ENCODE peak calls at places on chromosomes 16 and 17, in eight cellular contexts. One of them, this sample, is unnamed.

GRCh38 chr16:2233872-2234812 is 2.1 kb upstream of the DNASE1L2 start:
- DNase-seq in aorta: no peak
- DNase-seq in adrenal gland: no peak
- DNase-seq in AG04450: no peak
- DNase-seq in COLO829: no peak
- DNase-seq in cardiac fibroblast: no peak
- DNase-seq in GM10248: no peak
- DNase-seq in progenitor cell of endocrine pancreas: no peak
- DNase-seq in this sample: no peak

GRCh38 chr17:7916799-7917198 is 710 bp upstream of the RNF227 start:
- DNase-seq in adrenal gland: no peak
- DNase-seq in aorta: peak; percentile 19
- DNase-seq in AG04450: no peak
- DNase-seq in progenitor cell of endocrine pancreas: no peak
- DNase-seq in COLO829: no peak
- DNase-seq in cardiac fibroblast: peak; percentile 57
- DNase-seq in GM10248: no peak
- DNase-seq in this sample: peak; percentile 35

GRCh38 chr16:70548936-70549335 is 25.3 kb downstream of the SF3B3 start:
- DNase-seq in GM10248: no peak
- DNase-seq in adrenal gland: no peak
- DNase-seq in COLO829: no peak
- DNase-seq in cardiac fibroblast: no peak
- DNase-seq in AG04450: no peak
- DNase-seq in aorta: no peak
- DNase-seq in progenitor cell of endocrine pancreas: no peak
- DNase-seq in this sample: no peak

GRCh38 chr17:81228420-81228819 is 5.7 kb upstream of the CEP131 start:
- DNase-seq in progenitor cell of endocrine pancreas: no peak
- DNase-seq in COLO829: no peak
- DNase-seq in adrenal gland: no peak
- DNase-seq in AG04450: no peak
- DNase-seq in cardiac fibroblast: no peak
- DNase-seq in aorta: no peak
- DNase-seq in GM10248: peak; percentile 57
- DNase-seq in this sample: no peak

GRCh38 chr17:10751569-10751968 is 21.7 kb upstream of the TMEM220 start:
- DNase-seq in adrenal gland: no peak
- DNase-seq in progenitor cell of endocrine pancreas: no peak
- DNase-seq in cardiac fibroblast: no peak
- DNase-seq in AG04450: no peak
- DNase-seq in GM10248: no peak
- DNase-seq in aorta: no peak
- DNase-seq in COLO829: no peak
- DNase-seq in this sample: no peak

GRCh38 chr16:58414938-58415451 is 22.7 kb downstream of the GINS3 start:
- DNase-seq in progenitor cell of endocrine pancreas: no peak
- DNase-seq in COLO829: no peak
- DNase-seq in adrenal gland: no peak
- DNase-seq in aorta: no peak
- DNase-seq in cardiac fibroblast: peak; percentile 52
- DNase-seq in AG04450: no peak
- DNase-seq in GM10248: no peak
- DNase-seq in this sample: no peak

GRCh38 chr17:40922239-40922638 is 15.2 kb downstream of the KRT23 start:
- DNase-seq in cardiac fibroblast: peak; percentile 81
- DNase-seq in AG04450: peak; percentile 43
- DNase-seq in aorta: no peak
- DNase-seq in COLO829: peak; percentile 87
- DNase-seq in GM10248: no peak
- DNase-seq in adrenal gland: peak; percentile 76
- DNase-seq in progenitor cell of endocrine pancreas: no peak
- DNase-seq in this sample: no peak

GRCh38 chr17:35341465-35341992 is 31.9 kb downstream of the SLFN11 start:
- DNase-seq in AG04450: no peak
- DNase-seq in progenitor cell of endocrine pancreas: no peak
- DNase-seq in GM10248: peak; percentile 25
- DNase-seq in aorta: no peak
- DNase-seq in adrenal gland: no peak
- DNase-seq in cardiac fibroblast: no peak
- DNase-seq in COLO829: no peak
- DNase-seq in this sample: no peak

GRCh38 chr17:64622931-64623654 is 39.0 kb downstream of the SMURF2 start:
- DNase-seq in cardiac fibroblast: peak; percentile 73
- DNase-seq in aorta: no peak
- DNase-seq in GM10248: no peak
- DNase-seq in COLO829: peak; percentile 43
- DNase-seq in AG04450: no peak
- DNase-seq in adrenal gland: no peak
- DNase-seq in progenitor cell of endocrine pancreas: no peak
- DNase-seq in this sample: no peak

GRCh38 chr17:16407911-16408588 is 7.3 kb upstream of the TRPV2 start:
- DNase-seq in adrenal gland: peak; percentile 79
- DNase-seq in AG04450: no peak
- DNase-seq in GM10248: peak; percentile 87
- DNase-seq in COLO829: no peak
- DNase-seq in cardiac fibroblast: peak; percentile 60
- DNase-seq in progenitor cell of endocrine pancreas: no peak
- DNase-seq in aorta: peak; percentile 86
- DNase-seq in this sample: peak; percentile 52

GRCh38 chr17:73503560-73503959 is 140.7 kb downstream of the SDK2 start:
- DNase-seq in adrenal gland: no peak
- DNase-seq in aorta: no peak
- DNase-seq in cardiac fibroblast: no peak
- DNase-seq in COLO829: no peak
- DNase-seq in GM10248: no peak
- DNase-seq in progenitor cell of endocrine pancreas: no peak
- DNase-seq in AG04450: no peak
- DNase-seq in this sample: no peak

GRCh38 chr16:66242672-66243071 is 123.8 kb upstream of the CDH5 start:
- DNase-seq in aorta: peak; percentile 27
- DNase-seq in progenitor cell of endocrine pancreas: no peak
- DNase-seq in AG04450: no peak
- DNase-seq in COLO829: no peak
- DNase-seq in cardiac fibroblast: no peak
- DNase-seq in GM10248: no peak
- DNase-seq in adrenal gland: no peak
- DNase-seq in this sample: no peak

This sample was measured in erythroblast.